ENCODE peak calls at places on chromosomes 1 and 21, in five cellular contexts. B is ovary, V is activated T-helper 1 cell treated with Interleukin-2 at 50 U/mL for 16 hours, R is iris pigment epithelial cell, C is substantia nigra. E is an unnamed sample.

GRCh38 chr1:42240964-42241755 is 76.6 kb upstream of the GUCA2A start:
- DNase-seq in B (no peak), V (no peak), R (peak; percentile 62), C (no peak), E (peak; percentile 57)

GRCh38 chr1:188941986-188942385 is 1535.7 kb downstream of the BRINP3 start:
- DNase-seq in B (no peak), V (no peak), R (no peak), C (no peak), E (no peak)

GRCh38 chr1:36236302-36236701 is 12.1 kb downstream of the THRAP3 start:
- DNase-seq in B (no peak), V (no peak), R (no peak), C (no peak), E (no peak)

GRCh38 chr1:217393901-217394300 is 237.0 kb downstream of the GPATCH2 start:
- DNase-seq in B (no peak), V (no peak), R (no peak), C (no peak), E (no peak)

GRCh38 chr1:228141871-228142615 is 2.0 kb downstream of the GUK1 start:
- DNase-seq in B (peak; percentile 38), V (no peak), R (peak; percentile 60), C (no peak), E (no peak)

GRCh38 chr1:234746798-234747196 is 136.8 kb upstream of the IRF2BP2 start:
- DNase-seq in B (no peak), V (no peak), R (no peak), C (no peak), E (no peak)

GRCh38 chr1:240044620-240045019 is 47.1 kb upstream of the FMN2 start:
- DNase-seq in B (no peak), V (no peak), R (no peak), C (no peak), E (peak; percentile 48)

GRCh38 chr1:244067893-244068292 is 16.8 kb downstream of the ZBTB18 start:
- DNase-seq in B (no peak), V (no peak), R (no peak), C (no peak), E (peak; percentile 22)

GRCh38 chr1:93842750-93843500 is 36.1 kb downstream of the DNTTIP2 start:
- DNase-seq in B (no peak), V (no peak), R (peak; percentile 44), C (no peak), E (peak; percentile 69)

GRCh38 chr1:215970406-215970805 is 403.3 kb downstream of the KCTD3 start:
- DNase-seq in B (no peak), V (no peak), R (no peak), C (no peak), E (no peak)

GRCh38 chr21:42922918-42923317 is 2.5 kb downstream of the ERVH48-1 start:
- DNase-seq in B (no peak), V (no peak), R (no peak), C (no peak), E (no peak)

GRCh38 chr1:245290836-245291235 is 136.1 kb downstream of the KIF26B start:
- DNase-seq in B (no peak), V (no peak), R (no peak), C (no peak), E (no peak)

GRCh38 chr1:116286541-116286971 is 86.5 kb upstream of the ATP1A1 start:
- DNase-seq in B (no peak), V (no peak), R (peak; percentile 85), C (no peak), E (peak; percentile 68)

E was measured in fibroblast of mammary gland.